ENCODE peak calls at places on chromosomes 4 and X, in eight cellular contexts. H is activated CD4-positive, alpha-beta T cell treated with anti-CD3 and anti-CD28 coated beads for 1 hour; O is sciatic nerve; M is GM23248; F is fibroblast of lung; A is bronchial epithelial cell; I is GM18507; G is stimulated activated CD4-positive, alpha-beta T cell treated with anti-CD3 and anti-CD28 coated beads, TNF-alpha, amount 100 ng/mL, for 24 hours. P is an unnamed sample.

GRCh38 chr4:21476753-21477152 is 471.8 kb downstream of the KCNIP4 start:
- DNase-seq in H (no peak), O (no peak), M (peak; percentile 19), F (no peak), A (peak; percentile 13), I (no peak), G (no peak), P (no peak)

GRCh38 chrX:118588715-118589114 is 93.1 kb downstream of the DOCK11 start:
- DNase-seq in H (no peak), O (no peak), M (no peak), F (no peak), A (no peak), I (no peak), G (no peak), P (no peak)

GRCh38 chr4:163550869-163551267 is 56.4 kb downstream of the TMA16 start:
- DNase-seq in H (no peak), O (no peak), M (no peak), F (no peak), A (peak; percentile 30), I (no peak), G (no peak), P (no peak)

GRCh38 chr4:80062527-80062926 is 10.5 kb downstream of the ANTXR2 start:
- DNase-seq in H (no peak), O (no peak), M (peak; percentile 76), F (peak; percentile 46), A (no peak), I (no peak), G (no peak), P (no peak)

GRCh38 chrX:7146703-7147430 is 645 bp upstream of the STS start:
- DNase-seq in H (no peak), O (no peak), M (peak; percentile 36), F (no peak), A (no peak), I (no peak), G (no peak), P (no peak)

GRCh38 chrX:46912098-46912672 is at the start of gene JADE3:
- DNase-seq in H (peak; percentile 7), O (peak; percentile 81), M (peak; percentile 78), F (peak; percentile 75), A (peak; percentile 46), I (no peak), G (peak; percentile 24), P (peak; percentile 6)

GRCh38 chrX:132774312-132774711 is 184.1 kb downstream of the HS6ST2 start:
- DNase-seq in H (no peak), O (no peak), M (no peak), F (peak; percentile 12), A (peak; percentile 44), I (no peak), G (no peak), P (no peak)

GRCh38 chr4:3520796-3521600 is 11.2 kb downstream of the LRPAP1 start:
- DNase-seq in H (no peak), O (no peak), M (no peak), F (no peak), A (no peak), I (no peak), G (no peak), P (no peak)

GRCh38 chr4:183723561-183724228 is 64.6 kb downstream of the TRAPPC11 start:
- DNase-seq in H (no peak), O (no peak), M (no peak), F (no peak), A (no peak), I (no peak), G (no peak), P (no peak)

GRCh38 chrX:136752796-136753195 is 27.9 kb downstream of the ARHGEF6 start:
- DNase-seq in H (no peak), O (no peak), M (peak; percentile 69), F (peak; percentile 20), A (peak; percentile 32), I (no peak), G (no peak), P (no peak)

GRCh38 chr4:2837904-2838496 is 5.6 kb upstream of the ADD1 start:
- DNase-seq in H (peak; percentile 54), O (peak; percentile 69), M (peak; percentile 68), F (peak; percentile 37), A (no peak), I (no peak), G (peak; percentile 58), P (no peak)

GRCh38 chrX:121579016-121579760 is 531.8 kb downstream of the GLUD2 start:
- DNase-seq in H (no peak), O (no peak), M (peak; percentile 36), F (peak; percentile 4), A (peak; percentile 26), I (no peak), G (no peak), P (no peak)

GRCh38 chr4:37865450-37865849 is 25.4 kb upstream of the TBC1D1 start:
- DNase-seq in H (no peak), O (no peak), M (no peak), F (peak; percentile 44), A (no peak), I (no peak), G (no peak), P (no peak)

GRCh38 chr4:110352670-110353442 is 123.1 kb upstream of the ENPEP start:
- DNase-seq in H (no peak), O (no peak), M (no peak), F (no peak), A (no peak), I (no peak), G (no peak), P (no peak)

GRCh38 chrX:19883878-19884277 is 3.5 kb downstream of the SH3KBP1 start:
- DNase-seq in H (no peak), O (no peak), M (no peak), F (no peak), A (peak; percentile 63), I (no peak), G (no peak), P (no peak)

GRCh38 chr4:25908491-25908901 is 5.5 kb upstream of the SMIM20 start:
- DNase-seq in H (no peak), O (no peak), M (peak; percentile 96), F (peak; percentile 97), A (peak; percentile 91), I (no peak), G (no peak), P (peak; percentile 13)

GRCh38 chr4:70772929-70773555 is 51.3 kb downstream of the RUFY3 start:
- DNase-seq in H (no peak), O (no peak), M (no peak), F (no peak), A (no peak), I (no peak), G (no peak), P (no peak)

GRCh38 chr4:7802093-7802726 is 137.5 kb downstream of the AFAP1 start:
- DNase-seq in H (peak; percentile 70), O (peak; percentile 91), M (peak; percentile 91), F (peak; percentile 77), A (peak; percentile 70), I (peak; percentile 64), G (peak; percentile 82), P (peak; percentile 57)

GRCh38 chrX:132231587-132231986 is 12.3 kb upstream of the RAP2C start:
- DNase-seq in H (no peak), O (no peak), M (no peak), F (no peak), A (no peak), I (no peak), G (no peak), P (no peak)

GRCh38 chrX:110703641-110704040 is 92.0 kb downstream of the CHRDL1 start:
- DNase-seq in H (no peak), O (no peak), M (no peak), F (no peak), A (no peak), I (no peak), G (no peak), P (no peak)

GRCh38 chr4:129806986-129807385 is 711.0 kb downstream of the C4orf33 start:
- DNase-seq in H (no peak), O (no peak), M (no peak), F (no peak), A (peak; percentile 56), I (no peak), G (no peak), P (no peak)

GRCh38 chr4:76694056-76694455 is 203.9 kb downstream of the SOWAHB start:
- DNase-seq in H (no peak), O (no peak), M (no peak), F (no peak), A (peak; percentile 32), I (no peak), G (no peak), P (no peak)

GRCh38 chr4:87529187-87529586 is at the start of gene SPARCL1:
- DNase-seq in H (no peak), O (no peak), M (no peak), F (no peak), A (no peak), I (no peak), G (no peak), P (no peak)

GRCh38 chr4:22635692-22636091 is 57.0 kb upstream of the GBA3 start:
- DNase-seq in H (no peak), O (no peak), M (no peak), F (no peak), A (no peak), I (no peak), G (no peak), P (no peak)

GRCh38 chr4:16505726-16506125 is 279.5 kb upstream of the TAPT1 start:
- DNase-seq in H (no peak), O (no peak), M (peak; percentile 39), F (no peak), A (no peak), I (no peak), G (no peak), P (no peak)

GRCh38 chrX:109854096-109854495 is 121.0 kb upstream of the ACSL4 start:
- DNase-seq in H (no peak), O (no peak), M (no peak), F (no peak), A (no peak), I (no peak), G (no peak), P (no peak)

GRCh38 chrX:9907645-9908387 is 59.3 kb upstream of the CLDN34 start:
- DNase-seq in H (no peak), O (no peak), M (peak; percentile 46), F (peak; percentile 95), A (peak; percentile 84), I (no peak), G (no peak), P (no peak)

GRCh38 chr4:150255610-150256580 is 177.7 kb downstream of the DCLK2 start:
- DNase-seq in H (no peak), O (no peak), M (peak; percentile 17), F (no peak), A (no peak), I (no peak), G (no peak), P (no peak)

GRCh38 chrX:106619797-106620196 is 8.0 kb downstream of the RADX start:
- DNase-seq in H (no peak), O (no peak), M (peak; percentile 30), F (peak; percentile 4), A (peak; percentile 12), I (no peak), G (no peak), P (no peak)

GRCh38 chr4:127781303-127782024 is 658 bp upstream of the HSPA4L start:
- DNase-seq in H (no peak), O (peak; percentile 56), M (peak; percentile 81), F (peak; percentile 55), A (no peak), I (no peak), G (no peak), P (no peak)